ENCODE peak calls at places on chromosomes 7 and 10, in ten cellular contexts. O, V, D, X, G, K, A, S, Y and P are unnamed samples.

GRCh38 chr10:103803941-103804340 is 51.4 kb downstream of the SH3PXD2A start:
- DNase-seq in O (no peak), V (no peak), D (no peak), X (no peak), G (no peak), K (no peak), A (no peak), S (no peak), Y (no peak), P (no peak)

GRCh38 chr10:78247821-78248220 is 214.2 kb downstream of the RPS24 start:
- DNase-seq in O (no peak), V (no peak), D (no peak), X (no peak), G (no peak), K (no peak), A (no peak), S (no peak), Y (no peak), P (no peak)

GRCh38 chr7:151243045-151243349 is 5.5 kb downstream of the SMARCD3 start:
- DNase-seq in O (no peak), V (no peak), D (no peak), X (no peak), G (no peak), K (peak), A (no peak), S (no peak), Y (no peak), P (no peak)

GRCh38 chr10:105347487-105347886 is 706.4 kb downstream of the SORCS3 start:
- DNase-seq in O (no peak), V (no peak), D (no peak), X (no peak), G (no peak), K (no peak), A (no peak), S (no peak), Y (no peak), P (no peak)

GRCh38 chr7:27197137-27198042 is 2.5 kb downstream of the HOXA13 start:
- DNase-seq in O (no peak), V (no peak), D (no peak), X (no peak), G (no peak), K (no peak), A (no peak), S (no peak), Y (no peak), P (no peak)

GRCh38 chr10:128606041-128606440 is 479.8 kb upstream of the MKI67 start:
- DNase-seq in O (no peak), V (no peak), D (no peak), X (no peak), G (no peak), K (no peak), A (no peak), S (no peak), Y (no peak), P (no peak)

GRCh38 chr10:70518695-70519094 is 40.1 kb downstream of the PALD1 start:
- DNase-seq in O (no peak), V (no peak), D (peak), X (no peak), G (no peak), K (no peak), A (no peak), S (no peak), Y (no peak), P (peak)

GRCh38 chr7:133484135-133484534 is 231.3 kb downstream of the EXOC4 start:
- DNase-seq in O (no peak), V (no peak), D (peak), X (no peak), G (no peak), K (no peak), A (no peak), S (no peak), Y (no peak), P (no peak)

GRCh38 chr7:30658471-30659074 is 23.7 kb downstream of the CRHR2 start:
- DNase-seq in O (no peak), V (no peak), D (no peak), X (no peak), G (no peak), K (no peak), A (no peak), S (peak), Y (no peak), P (no peak)

GRCh38 chr10:51301644-51302043 is 227.4 kb downstream of the PRKG1 start:
- DNase-seq in O (no peak), V (peak), D (no peak), X (no peak), G (no peak), K (no peak), A (no peak), S (no peak), Y (no peak), P (peak)

GRCh38 chr7:43648725-43649406 is 66.0 kb downstream of the STK17A start:
- DNase-seq in O (peak), V (no peak), D (peak), X (peak), G (no peak), K (no peak), A (no peak), S (peak), Y (no peak), P (peak)

DNA sequence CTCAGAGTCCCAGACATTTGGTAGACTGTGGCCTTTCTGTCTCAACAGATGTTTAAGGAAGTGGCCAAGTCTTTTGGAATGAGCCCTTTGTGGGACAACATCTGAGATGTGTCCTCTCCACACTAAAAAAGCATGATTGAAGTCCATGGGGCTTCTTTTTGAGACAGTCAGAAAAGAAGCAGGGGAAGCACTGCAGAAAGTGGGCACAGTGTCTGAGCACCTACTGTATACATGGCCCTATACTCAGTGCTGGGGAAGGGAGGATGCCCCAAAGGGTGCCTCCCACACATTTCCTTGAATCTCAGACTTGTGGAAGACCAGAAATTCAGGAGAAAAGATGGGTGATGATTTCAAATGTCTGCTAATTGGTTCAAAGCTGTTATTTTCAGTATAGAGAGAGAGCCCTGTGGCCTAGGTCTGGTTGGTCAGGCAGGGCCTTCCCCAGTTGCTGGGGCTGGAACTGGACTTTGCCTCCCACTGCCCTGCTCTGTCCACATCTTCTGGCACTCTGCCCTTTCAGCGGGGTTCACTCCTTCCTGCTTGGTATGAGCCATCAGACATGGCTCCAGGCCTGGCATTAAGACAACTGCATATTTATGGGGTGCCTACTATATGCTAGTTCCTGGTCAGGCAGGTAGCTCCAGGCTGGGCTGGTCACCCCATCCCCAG is 26.6 kb upstream of the VSIR start:
- DNase-seq in O (no peak), V (no peak), D (no peak), X (no peak), G (no peak), K (no peak), A (no peak), S (no peak), Y (no peak), P (no peak)
- H3K4me3 ChIP-seq in O (no peak), V (no peak), D (no peak), X (no peak), G (no peak), K (no peak), A (no peak), S (no peak), Y (no peak), P (no peak)

GRCh38 chr7:77631820-77632219 is 64.4 kb upstream of the RSBN1L start:
- DNase-seq in O (no peak), V (no peak), D (peak), X (no peak), G (no peak), K (no peak), A (no peak), S (peak), Y (no peak), P (peak)

GRCh38 chr7:77626515-77627306 is 69.5 kb upstream of the RSBN1L start:
- DNase-seq in O (no peak), V (no peak), D (no peak), X (no peak), G (no peak), K (no peak), A (no peak), S (no peak), Y (no peak), P (no peak)

GRCh38 chr7:77627307-77627671 is 69.0 kb upstream of the RSBN1L start:
- DNase-seq in O (no peak), V (no peak), D (peak), X (no peak), G (no peak), K (no peak), A (no peak), S (no peak), Y (no peak), P (no peak)

DNA sequence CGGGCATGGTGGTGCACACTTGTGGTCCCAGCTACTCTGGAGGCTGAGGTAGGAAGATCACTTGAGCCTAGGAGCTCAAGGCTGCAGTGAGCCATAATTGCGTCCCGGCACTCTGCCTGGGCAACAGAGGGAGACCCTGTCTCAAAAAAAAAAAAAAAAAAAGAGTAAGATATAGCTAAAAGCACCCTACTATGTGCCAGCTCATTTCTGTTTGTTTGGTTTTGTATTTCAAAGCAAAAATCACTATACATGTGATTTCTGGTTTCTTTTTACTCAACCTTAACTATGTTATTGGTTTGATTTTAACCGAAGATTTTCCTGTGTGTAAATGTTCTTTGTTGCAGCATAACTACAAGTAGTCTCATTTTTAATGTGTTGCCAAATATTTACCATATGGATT is 66.5 kb upstream of the RSBN1L start:
- DNase-seq in O (no peak), V (no peak), D (no peak), X (no peak), G (no peak), K (no peak), A (no peak), S (no peak), Y (no peak), P (no peak)
- TF ChIP-seq CTCF in O (no peak), V (no peak), D (no peak), X (no peak), G (no peak), K (no peak), A (no peak), S (no peak), Y (no peak), P (no peak)

GRCh38 chr10:14087585-14087984 is 243.1 kb downstream of the FRMD4A start:
- DNase-seq in O (no peak), V (no peak), D (no peak), X (no peak), G (no peak), K (no peak), A (no peak), S (no peak), Y (no peak), P (no peak)

GRCh38 chr10:14093735-14094484 is 236.8 kb downstream of the FRMD4A start:
- DNase-seq in O (no peak), V (no peak), D (peak), X (peak), G (no peak), K (no peak), A (no peak), S (no peak), Y (no peak), P (peak)

GRCh38 chr10:14092749-14093148 is 238.0 kb downstream of the FRMD4A start:
- DNase-seq in O (no peak), V (no peak), D (no peak), X (no peak), G (no peak), K (no peak), A (no peak), S (no peak), Y (no peak), P (no peak)

GRCh38 chr10:14086596-14086995 is 244.1 kb downstream of the FRMD4A start:
- DNase-seq in O (no peak), V (no peak), D (peak), X (no peak), G (no peak), K (no peak), A (no peak), S (no peak), Y (no peak), P (peak)

GRCh38 chr10:14089556-14090297 is 241.0 kb downstream of the FRMD4A start:
- DNase-seq in O (no peak), V (no peak), D (no peak), X (no peak), G (no peak), K (no peak), A (no peak), S (no peak), Y (no peak), P (no peak)
- H3K4me3 ChIP-seq in O (no peak), V (no peak), D (no peak), X (no peak), G (no peak), K (no peak), A (no peak), S (no peak), Y (no peak), P (no peak)

DNA sequence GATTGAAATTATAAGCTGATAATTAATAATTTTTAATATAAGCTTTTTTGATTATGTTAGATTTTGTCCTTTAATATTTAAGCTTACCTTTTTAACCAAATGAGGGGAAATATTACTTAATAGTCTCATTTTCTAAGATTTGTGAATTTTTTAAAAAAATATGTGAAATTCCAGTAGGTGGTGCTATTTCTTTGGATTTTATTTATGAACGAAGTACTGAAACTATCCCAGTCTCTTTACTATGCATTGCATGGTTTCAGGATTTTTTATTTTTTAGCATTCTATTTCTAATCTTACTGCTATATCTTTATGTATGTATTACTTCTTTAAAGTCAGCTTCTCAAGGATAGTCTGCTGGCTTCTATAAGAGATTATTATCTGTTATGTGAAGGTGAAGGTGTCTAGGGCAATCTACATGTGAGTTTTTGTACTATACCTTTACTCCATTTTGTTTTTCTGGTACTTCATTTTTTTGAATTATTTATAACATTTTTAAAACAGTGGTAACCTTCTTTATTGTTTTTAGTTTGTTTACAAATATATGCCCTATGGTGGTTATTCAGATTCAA is 78.3 kb downstream of the ATRNL1 start:
- DNase-seq in O (no peak), V (no peak), D (peak), X (peak), G (no peak), K (no peak), A (no peak), S (no peak), Y (no peak), P (peak)
- TF ChIP-seq CTCF in O (peak), V (no peak), D (peak), X (peak), G (no peak), K (peak), A (peak), S (peak), Y (peak), P (peak)

GRCh38 chr7:142501434-142501833 is 243.6 kb upstream of the PRSS58 start:
- DNase-seq in O (no peak), V (no peak), D (no peak), X (no peak), G (no peak), K (no peak), A (no peak), S (no peak), Y (no peak), P (no peak)
- H3K4me3 ChIP-seq in O (no peak), V (no peak), D (no peak), X (no peak), G (no peak), K (no peak), A (no peak), S (no peak), Y (no peak), P (no peak)

GRCh38 chr7:132109768-132110167 is 466.5 kb downstream of the PLXNA4 start:
- DNase-seq in O (no peak), V (no peak), D (no peak), X (no peak), G (no peak), K (no peak), A (no peak), S (no peak), Y (no peak), P (no peak)

GRCh38 chr7:132113536-132114409 is 462.5 kb downstream of the PLXNA4 start:
- DNase-seq in O (no peak), V (no peak), D (no peak), X (no peak), G (no peak), K (no peak), A (no peak), S (no peak), Y (no peak), P (no peak)

GRCh38 chr7:132112632-132113031 is 463.6 kb downstream of the PLXNA4 start:
- DNase-seq in O (no peak), V (no peak), D (no peak), X (no peak), G (no peak), K (no peak), A (no peak), S (no peak), Y (no peak), P (no peak)

GRCh38 chr7:132110692-132111091 is 465.6 kb downstream of the PLXNA4 start:
- DNase-seq in O (no peak), V (no peak), D (no peak), X (no peak), G (no peak), K (no peak), A (no peak), S (no peak), Y (no peak), P (no peak)

GRCh38 chr7:132112111-132112510 is 464.2 kb downstream of the PLXNA4 start:
- DNase-seq in O (no peak), V (no peak), D (no peak), X (no peak), G (no peak), K (no peak), A (no peak), S (no peak), Y (no peak), P (no peak)
- TF ChIP-seq CTCF in O (no peak), V (no peak), D (no peak), X (no peak), G (no peak), K (no peak), A (no peak), S (no peak), Y (no peak), P (no peak)

DNA sequence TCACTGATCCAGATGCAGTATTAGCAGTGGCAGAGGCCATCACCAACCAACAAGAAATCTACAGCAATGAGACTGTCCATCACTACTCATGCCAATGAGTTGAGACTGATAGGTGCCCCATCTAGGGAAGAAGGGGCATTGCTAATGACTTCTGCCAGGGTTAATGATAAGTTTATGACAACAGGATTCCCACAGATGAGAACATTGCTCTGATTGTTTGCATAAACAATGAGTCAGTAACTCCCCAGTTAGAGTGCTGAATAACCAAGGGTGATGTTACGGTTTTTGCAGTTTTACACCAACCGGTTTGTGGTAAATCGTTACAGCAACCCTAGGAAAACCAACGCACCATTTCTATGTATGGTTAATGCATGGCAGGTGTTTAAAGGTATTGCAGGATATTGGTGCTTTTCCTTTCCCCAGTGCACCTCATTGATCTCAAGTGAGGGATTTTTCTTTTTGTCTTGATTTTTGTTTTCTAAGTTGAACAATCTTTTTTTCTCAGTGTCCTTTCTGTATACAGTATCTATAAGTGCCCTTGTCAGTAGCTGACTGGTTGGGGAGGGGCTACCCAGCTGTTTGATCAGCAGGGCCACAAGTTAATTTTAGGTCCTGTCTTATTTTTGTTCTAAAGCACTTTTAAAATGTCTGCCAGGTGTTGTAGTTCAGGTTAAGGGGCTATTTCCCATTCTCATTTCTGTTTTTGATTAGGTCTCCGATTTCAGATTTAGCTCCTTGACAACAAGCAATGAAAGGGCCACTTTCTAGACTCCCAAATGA is 3.9 kb upstream of the CSGALNACT2 start:
- DNase-seq in O (no peak), V (no peak), D (no peak), X (no peak), G (no peak), K (no peak), A (no peak), S (no peak), Y (no peak), P (peak)
- H3K4me3 ChIP-seq in O (no peak), V (no peak), D (no peak), X (no peak), G (no peak), K (no peak), A (no peak), S (no peak), Y (no peak), P (no peak)

GRCh38 chr7:128034830-128035229 is 3.6 kb upstream of the LRRC4 start:
- DNase-seq in O (no peak), V (no peak), D (no peak), X (no peak), G (no peak), K (no peak), A (no peak), S (no peak), Y (no peak), P (no peak)

GRCh38 chr7:128036226-128036940 is 5.1 kb upstream of the LRRC4 start:
- DNase-seq in O (no peak), V (no peak), D (no peak), X (peak), G (no peak), K (no peak), A (no peak), S (no peak), Y (no peak), P (no peak)

GRCh38 chr7:128037880-128038619 is 6.8 kb upstream of the LRRC4 start:
- DNase-seq in O (no peak), V (no peak), D (no peak), X (no peak), G (no peak), K (no peak), A (no peak), S (no peak), Y (no peak), P (no peak)

GRCh38 chr7:128037081-128037480 is 5.8 kb upstream of the LRRC4 start:
- DNase-seq in O (no peak), V (no peak), D (no peak), X (no peak), G (no peak), K (no peak), A (no peak), S (no peak), Y (no peak), P (no peak)

GRCh38 chr7:128035712-128036111 is 4.5 kb upstream of the LRRC4 start:
- DNase-seq in O (no peak), V (no peak), D (peak), X (no peak), G (peak), K (no peak), A (no peak), S (no peak), Y (no peak), P (no peak)
- TF ChIP-seq CTCF in O (peak), V (no peak), D (peak), X (peak), G (peak), K (peak), A (peak), S (peak), Y (peak), P (peak)